ENCODE peak calls at places on chromosomes 16 and 17, in eight cellular contexts. One of them, this sample, is unnamed. For H3K27me3, the result is how much of the 10 kb centered on the place peaks cover.

GRCh38 chr17:37233001-37233400 is 142.8 kb upstream of the C17orf78 start:
- DNase-seq in neuronal stem cell: no peak
- DNase-seq in stomach: no peak
- DNase-seq in neural progenitor cell: peak
- DNase-seq in H7: no peak
- DNase-seq in bronchial epithelial cell: no peak
- DNase-seq in cardiac muscle cell: no peak
- DNase-seq in transverse colon: no peak
- DNase-seq in this sample: no peak

GRCh38 chr16:69378760-69379159 is 7.0 kb downstream of the TERF2 start:
- DNase-seq in neural progenitor cell: no peak
- DNase-seq in bronchial epithelial cell: no peak
- DNase-seq in transverse colon: no peak
- DNase-seq in neuronal stem cell: no peak
- DNase-seq in H7: no peak
- DNase-seq in cardiac muscle cell: no peak
- DNase-seq in stomach: no peak
- DNase-seq in this sample: no peak

GRCh38 chr16:1610071-1610840 is 1.6 kb downstream of the IFT140 start:
- DNase-seq in neural progenitor cell: peak
- DNase-seq in H7: peak
- DNase-seq in stomach: peak
- DNase-seq in bronchial epithelial cell: peak
- DNase-seq in cardiac muscle cell: peak
- DNase-seq in neuronal stem cell: peak
- DNase-seq in transverse colon: peak
- DNase-seq in this sample: peak

GRCh38 chr16:66474750-66475199 is 47.7 kb downstream of the BEAN1 start:
- DNase-seq in transverse colon: peak
- DNase-seq in cardiac muscle cell: no peak
- DNase-seq in neural progenitor cell: no peak
- DNase-seq in H7: peak
- DNase-seq in neuronal stem cell: no peak
- DNase-seq in bronchial epithelial cell: no peak
- DNase-seq in stomach: no peak
- DNase-seq in this sample: no peak

GRCh38 chr16:83681421-83681820 is 126.4 kb upstream of the HSBP1 start:
- DNase-seq in neural progenitor cell: no peak
- DNase-seq in H7: peak
- DNase-seq in stomach: no peak
- DNase-seq in bronchial epithelial cell: no peak
- DNase-seq in cardiac muscle cell: no peak
- DNase-seq in neuronal stem cell: no peak
- DNase-seq in transverse colon: no peak
- DNase-seq in this sample: no peak

GRCh38 chr17:80860703-80861359 is 130.8 kb upstream of the CHMP6 start:
- DNase-seq in bronchial epithelial cell: no peak
- DNase-seq in cardiac muscle cell: no peak
- DNase-seq in neural progenitor cell: no peak
- DNase-seq in transverse colon: no peak
- DNase-seq in neuronal stem cell: no peak
- DNase-seq in H7: no peak
- DNase-seq in stomach: no peak
- DNase-seq in this sample: peak

GRCh38 chr16:47059991-47060390 is 83.8 kb downstream of the NETO2 start:
- DNase-seq in H7: no peak
- DNase-seq in neural progenitor cell: no peak
- DNase-seq in bronchial epithelial cell: no peak
- DNase-seq in neuronal stem cell: no peak
- DNase-seq in transverse colon: no peak
- DNase-seq in cardiac muscle cell: no peak
- DNase-seq in stomach: no peak
- DNase-seq in this sample: no peak

GRCh38 chr16:53915452-53916160 is 211.7 kb downstream of the FTO start:
- DNase-seq in bronchial epithelial cell: no peak
- DNase-seq in stomach: no peak
- DNase-seq in neural progenitor cell: peak
- DNase-seq in cardiac muscle cell: no peak
- DNase-seq in neuronal stem cell: peak
- DNase-seq in H7: peak
- DNase-seq in transverse colon: no peak
- DNase-seq in this sample: no peak

GRCh38 chr16:19238386-19238785 is 47.1 kb upstream of the CLEC19A start:
- DNase-seq in H7: no peak
- DNase-seq in cardiac muscle cell: no peak
- DNase-seq in stomach: no peak
- DNase-seq in transverse colon: no peak
- DNase-seq in neuronal stem cell: no peak
- DNase-seq in neural progenitor cell: no peak
- DNase-seq in bronchial epithelial cell: no peak
- DNase-seq in this sample: no peak

GRCh38 chr17:44390250-44390649 is 801 bp upstream of the ITGA2B start:
- DNase-seq in neuronal stem cell: no peak
- DNase-seq in stomach: no peak
- DNase-seq in bronchial epithelial cell: no peak
- DNase-seq in cardiac muscle cell: no peak
- DNase-seq in H7: no peak
- DNase-seq in transverse colon: no peak
- DNase-seq in neural progenitor cell: no peak
- DNase-seq in this sample: no peak

GRCh38 chr17:1782171-1782567 is 20.3 kb downstream of the SERPINF1 start:
- DNase-seq in bronchial epithelial cell: no peak
- DNase-seq in neuronal stem cell: no peak
- DNase-seq in neural progenitor cell: no peak
- DNase-seq in H7: no peak
- DNase-seq in transverse colon: no peak
- DNase-seq in stomach: no peak
- DNase-seq in cardiac muscle cell: no peak
- DNase-seq in this sample: no peak

GRCh38 chr17:77842906-77843249 is 115.6 kb upstream of the TNRC6C start:
- DNase-seq in cardiac muscle cell: no peak
- DNase-seq in H7: no peak
- DNase-seq in bronchial epithelial cell: no peak
- DNase-seq in stomach: no peak
- DNase-seq in transverse colon: no peak
- DNase-seq in neuronal stem cell: no peak
- DNase-seq in neural progenitor cell: no peak
- DNase-seq in this sample: no peak

GRCh38 chr16:8854298-8854948 is 14.4 kb downstream of the CARHSP1 start:
- DNase-seq in neural progenitor cell: no peak
- DNase-seq in H7: peak
- DNase-seq in bronchial epithelial cell: no peak
- DNase-seq in stomach: no peak
- DNase-seq in transverse colon: peak
- DNase-seq in cardiac muscle cell: no peak
- DNase-seq in neuronal stem cell: no peak
- DNase-seq in this sample: no peak

GRCh38 chr16:85114909-85115567 is 2.8 kb upstream of the CIBAR2 start:
- DNase-seq in neural progenitor cell: peak
- DNase-seq in stomach: peak
- DNase-seq in neuronal stem cell: peak
- DNase-seq in cardiac muscle cell: peak
- DNase-seq in bronchial epithelial cell: peak
- DNase-seq in transverse colon: peak
- DNase-seq in H7: peak
- DNase-seq in this sample: peak

GRCh38 chr16:11470676-11471415 is 115.9 kb downstream of the LITAF start:
- DNase-seq in neuronal stem cell: no peak
- DNase-seq in H7: no peak
- DNase-seq in bronchial epithelial cell: peak
- DNase-seq in transverse colon: no peak
- DNase-seq in neural progenitor cell: no peak
- DNase-seq in cardiac muscle cell: no peak
- DNase-seq in stomach: no peak
- DNase-seq in this sample: peak

GRCh38 chr17:31571124-31571892 is 179.8 kb downstream of the RAB11FIP4 start:
- DNase-seq in cardiac muscle cell: no peak
- DNase-seq in neuronal stem cell: no peak
- DNase-seq in H7: peak
- DNase-seq in transverse colon: peak
- DNase-seq in neural progenitor cell: no peak
- DNase-seq in stomach: peak
- DNase-seq in bronchial epithelial cell: no peak
- DNase-seq in this sample: no peak

DNA sequence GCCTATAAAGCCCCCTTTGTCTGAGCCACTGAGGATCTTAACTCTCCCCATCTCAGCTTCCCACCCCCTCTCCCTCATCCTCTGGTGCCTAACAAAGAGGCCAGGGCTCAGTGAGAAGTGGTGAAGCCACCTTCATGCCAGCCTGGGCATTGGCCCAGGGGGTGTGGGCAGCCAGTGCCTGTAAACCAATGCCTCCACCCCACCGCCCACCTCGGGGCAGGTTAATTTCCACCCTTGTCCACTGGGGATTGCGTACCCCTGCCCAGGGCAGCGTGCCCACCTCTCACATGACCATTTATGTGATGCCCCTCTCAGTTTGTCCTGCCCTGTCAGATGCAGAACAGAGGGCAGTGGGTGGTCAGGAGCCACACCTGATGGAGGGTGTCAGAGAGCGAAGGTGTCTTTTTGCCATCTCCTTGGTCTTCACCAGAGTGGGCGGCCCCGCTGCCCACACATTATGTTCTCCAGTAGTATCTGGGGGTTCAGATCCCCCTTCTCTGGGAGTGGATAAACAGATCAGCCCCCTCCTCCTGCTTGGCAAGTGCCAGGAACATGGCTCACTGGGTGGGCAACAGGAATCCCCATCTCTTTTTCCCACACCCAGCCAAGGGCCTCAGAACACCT is 10.1 kb upstream of the ARHGAP23 start:
- DNase-seq in H7: peak
- DNase-seq in neural progenitor cell: no peak
- DNase-seq in bronchial epithelial cell: no peak
- DNase-seq in transverse colon: no peak
- DNase-seq in neuronal stem cell: no peak
- DNase-seq in stomach: no peak
- DNase-seq in cardiac muscle cell: no peak
- DNase-seq in this sample: no peak
- H3K27me3 ChIP-seq in H7: under half
- H3K27me3 ChIP-seq in neural progenitor cell: under half
- H3K27me3 ChIP-seq in bronchial epithelial cell: under half
- H3K27me3 ChIP-seq in transverse colon: half or more
- H3K27me3 ChIP-seq in neuronal stem cell: under half
- H3K27me3 ChIP-seq in stomach: under half
- H3K27me3 ChIP-seq in cardiac muscle cell: under half
- H3K27me3 ChIP-seq in this sample: under half

GRCh38 chr17:42114118-42114517 is 1.6 kb upstream of the DHX58 start:
- DNase-seq in neuronal stem cell: no peak
- DNase-seq in transverse colon: no peak
- DNase-seq in stomach: no peak
- DNase-seq in H7: no peak
- DNase-seq in neural progenitor cell: no peak
- DNase-seq in bronchial epithelial cell: no peak
- DNase-seq in cardiac muscle cell: no peak
- DNase-seq in this sample: no peak
- H3K27me3 ChIP-seq in neuronal stem cell: under half
- H3K27me3 ChIP-seq in transverse colon: under half
- H3K27me3 ChIP-seq in stomach: under half
- H3K27me3 ChIP-seq in H7: under half
- H3K27me3 ChIP-seq in neural progenitor cell: under half
- H3K27me3 ChIP-seq in bronchial epithelial cell: under half
- H3K27me3 ChIP-seq in cardiac muscle cell: under half
- H3K27me3 ChIP-seq in this sample: under half

DNA sequence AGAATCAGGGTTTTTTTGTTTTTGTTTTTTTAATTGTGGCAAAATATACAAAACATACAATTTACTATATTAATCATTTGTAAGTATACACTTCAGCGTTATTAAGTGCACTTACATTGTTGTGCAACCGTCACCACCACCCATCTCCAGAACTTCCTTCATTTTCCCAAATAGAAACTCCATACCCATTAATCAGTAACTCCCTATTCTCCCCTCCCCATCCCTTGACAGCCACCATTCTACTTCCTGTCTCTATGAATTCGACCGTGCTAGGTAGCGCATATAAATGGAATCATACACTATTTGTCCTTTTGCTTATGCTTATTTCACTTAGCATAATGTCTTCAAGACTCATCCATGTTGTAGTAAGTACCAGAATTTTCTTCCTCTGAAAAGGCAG is 45.1 kb upstream of the DHX40 start:
- DNase-seq in cardiac muscle cell: no peak
- DNase-seq in stomach: no peak
- DNase-seq in bronchial epithelial cell: no peak
- DNase-seq in neural progenitor cell: no peak
- DNase-seq in transverse colon: no peak
- DNase-seq in neuronal stem cell: no peak
- DNase-seq in H7: no peak
- DNase-seq in this sample: no peak
- H3K27me3 ChIP-seq in cardiac muscle cell: under half
- H3K27me3 ChIP-seq in stomach: under half
- H3K27me3 ChIP-seq in bronchial epithelial cell: under half
- H3K27me3 ChIP-seq in neural progenitor cell: under half
- H3K27me3 ChIP-seq in transverse colon: under half
- H3K27me3 ChIP-seq in neuronal stem cell: under half
- H3K27me3 ChIP-seq in H7: under half
- H3K27me3 ChIP-seq in this sample: under half

GRCh38 chr17:68495081-68495480 is 17.1 kb upstream of the PRKAR1A start:
- DNase-seq in bronchial epithelial cell: no peak
- DNase-seq in neuronal stem cell: no peak
- DNase-seq in stomach: no peak
- DNase-seq in transverse colon: no peak
- DNase-seq in cardiac muscle cell: no peak
- DNase-seq in neural progenitor cell: no peak
- DNase-seq in H7: no peak
- DNase-seq in this sample: no peak

GRCh38 chr17:68498479-68499326 is 13.5 kb upstream of the PRKAR1A start:
- DNase-seq in neuronal stem cell: no peak
- DNase-seq in stomach: peak
- DNase-seq in neural progenitor cell: no peak
- DNase-seq in bronchial epithelial cell: no peak
- DNase-seq in cardiac muscle cell: no peak
- DNase-seq in transverse colon: no peak
- DNase-seq in H7: no peak
- DNase-seq in this sample: peak

GRCh38 chr17:68497885-68498319 is 14.3 kb upstream of the PRKAR1A start:
- DNase-seq in stomach: peak
- DNase-seq in neural progenitor cell: no peak
- DNase-seq in bronchial epithelial cell: no peak
- DNase-seq in H7: no peak
- DNase-seq in neuronal stem cell: no peak
- DNase-seq in cardiac muscle cell: no peak
- DNase-seq in transverse colon: peak
- DNase-seq in this sample: no peak

GRCh38 chr17:68501074-68501473 is 11.2 kb upstream of the PRKAR1A start:
- DNase-seq in H7: no peak
- DNase-seq in neural progenitor cell: no peak
- DNase-seq in cardiac muscle cell: no peak
- DNase-seq in neuronal stem cell: no peak
- DNase-seq in bronchial epithelial cell: no peak
- DNase-seq in transverse colon: no peak
- DNase-seq in stomach: no peak
- DNase-seq in this sample: no peak

DNA sequence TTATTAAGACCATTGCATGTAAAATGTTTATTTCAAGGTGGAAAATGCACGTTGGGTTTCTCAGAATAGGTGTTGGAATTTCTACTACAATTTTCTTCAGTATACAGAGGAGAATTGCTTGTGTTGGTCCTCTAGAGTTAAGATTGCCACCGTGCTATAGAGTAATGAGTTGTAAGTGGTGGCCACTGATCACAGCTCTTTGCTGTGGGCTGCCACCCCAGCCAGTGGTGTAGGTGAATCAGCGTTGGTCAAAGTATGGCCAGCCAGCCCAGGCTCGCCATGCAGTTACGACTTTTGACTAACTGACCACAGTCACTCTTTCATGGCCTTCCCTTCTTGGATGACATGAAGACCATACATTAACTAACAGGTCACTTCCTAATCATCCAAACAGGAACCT is 12.6 kb upstream of the PRKAR1A start:
- DNase-seq in neuronal stem cell: no peak
- DNase-seq in H7: no peak
- DNase-seq in bronchial epithelial cell: no peak
- DNase-seq in stomach: no peak
- DNase-seq in neural progenitor cell: no peak
- DNase-seq in cardiac muscle cell: no peak
- DNase-seq in transverse colon: no peak
- DNase-seq in this sample: no peak
- H3K27me3 ChIP-seq in neuronal stem cell: under half
- H3K27me3 ChIP-seq in H7: under half
- H3K27me3 ChIP-seq in bronchial epithelial cell: under half
- H3K27me3 ChIP-seq in stomach: under half
- H3K27me3 ChIP-seq in neural progenitor cell: under half
- H3K27me3 ChIP-seq in cardiac muscle cell: under half
- H3K27me3 ChIP-seq in transverse colon: under half
- H3K27me3 ChIP-seq in this sample: under half

This sample was measured in SK-N-SH.